ENCODE peak calls at places on chromosomes 12 and 14, in ten cellular contexts. X is activated CD4-positive, CD25-positive, alpha-beta regulatory T cell; B is activated gamma-delta T cell treated with Interleukin-2 at 50 U/mL for 16 hours; V is dorsolateral prefrontal cortex; D is endothelial cell; P is Daoy; U is GDM1; Z is D341Med; A is ovary; I is WTC11. J is an unnamed sample.

GRCh38 chr12:47832263-47832933 is 12.7 kb upstream of the HDAC7 start:
- DNase-seq in I (no peak), P (no peak), D (no peak), X (no peak), A (no peak), Z (no peak), V (no peak), B (no peak), U (no peak), J (no peak)

GRCh38 chr14:32099473-32099872 is 22.4 kb downstream of the ARHGAP5 start:
- DNase-seq in P (no peak), Z (no peak), A (no peak), V (no peak), I (no peak), D (no peak), U (no peak), X (no peak), B (no peak), J (no peak)

GRCh38 chr12:30694971-30695326 is 720 bp downstream of the IPO8 start:
- DNase-seq in P (peak), I (peak), V (peak), A (peak), X (no peak), B (no peak), D (peak), U (no peak), Z (peak), J (peak)

GRCh38 chr12:46382974-46383653 is 10.5 kb upstream of the SLC38A2 start:
- DNase-seq in X (peak), U (peak), Z (peak), A (peak), I (peak), V (peak), P (peak), B (peak), D (peak), J (peak)

GRCh38 chr14:100740196-100740825 is 13.6 kb downstream of the DLK1 start:
- DNase-seq in P (no peak), V (no peak), X (no peak), D (no peak), B (no peak), A (no peak), Z (peak), U (no peak), I (no peak), J (no peak)

GRCh38 chr12:63457857-63458256 is 210.4 kb downstream of the DPY19L2 start:
- DNase-seq in B (no peak), I (no peak), X (no peak), U (no peak), P (no peak), V (no peak), A (no peak), D (no peak), Z (no peak), J (no peak)

GRCh38 chr12:13339538-13339937 is 143.0 kb downstream of the EMP1 start:
- DNase-seq in U (no peak), P (peak), V (no peak), B (no peak), A (no peak), D (no peak), Z (no peak), X (no peak), I (no peak), J (no peak)

GRCh38 chr14:100609331-100609870 is 22.2 kb upstream of the BEGAIN start:
- DNase-seq in D (no peak), X (no peak), I (no peak), U (no peak), Z (no peak), P (no peak), A (no peak), B (no peak), V (no peak), J (peak)

GRCh38 chr14:98198385-98198784 is 1073.6 kb downstream of the BCL11B start:
- DNase-seq in D (no peak), X (no peak), B (peak), Z (no peak), U (no peak), I (no peak), V (no peak), A (no peak), P (peak), J (no peak)

GRCh38 chr14:21867541-21867940 is 193.9 kb upstream of the OR4E1 start:
- DNase-seq in B (no peak), P (peak), U (no peak), A (no peak), X (no peak), V (no peak), D (no peak), Z (no peak), I (no peak), J (no peak)

GRCh38 chr14:24418492-24418873 is 11.0 kb downstream of the CBLN3 start:
- DNase-seq in V (no peak), P (no peak), D (no peak), A (peak), Z (no peak), I (no peak), U (no peak), X (no peak), B (no peak), J (no peak)

GRCh38 chr12:79420146-79420618 is 270.6 kb downstream of the PAWR start:
- DNase-seq in X (no peak), P (peak), Z (peak), B (no peak), A (no peak), I (no peak), V (no peak), U (no peak), D (no peak), J (no peak)

GRCh38 chr12:31362759-31363415 is 36.9 kb upstream of the SINHCAF start:
- DNase-seq in D (no peak), B (no peak), U (peak), V (no peak), P (peak), I (peak), A (no peak), Z (no peak), X (no peak), J (no peak)

GRCh38 chr14:99066378-99066777 is 205.6 kb downstream of the BCL11B start:
- DNase-seq in V (no peak), Z (no peak), X (no peak), P (no peak), A (no peak), I (no peak), D (no peak), U (no peak), B (no peak), J (no peak)

GRCh38 chr14:75258079-75258802 is 20.4 kb upstream of the FOS start:
- DNase-seq in X (no peak), P (no peak), A (peak), D (no peak), V (no peak), I (no peak), U (no peak), B (no peak), Z (no peak), J (peak)

GRCh38 chr12:84455598-84455997 is 457.0 kb downstream of the SLC6A15 start:
- DNase-seq in Z (no peak), I (no peak), V (no peak), A (no peak), P (no peak), B (no peak), D (no peak), U (no peak), X (no peak), J (no peak)

GRCh38 chr14:69695664-69696527 is 71.0 kb upstream of the SRSF5 start:
- DNase-seq in A (no peak), D (no peak), V (no peak), B (no peak), U (peak), Z (no peak), X (no peak), I (no peak), P (peak), J (no peak)